ENCODE peak calls at places on chromosomes 4 and X, in eight cellular contexts. W, A, G, Q, D, E, M and S are unnamed samples.
A peak's percentile ranks its signal among the peaks of the same experiment; 100 is the strongest.

GRCh38 chrX:18353931-18354368 is 538 bp downstream of the SCML2 start:
- DNase-seq in W (no peak), A (no peak), G (no peak), Q (no peak), D (no peak), E (no peak), M (no peak), S (no peak)

GRCh38 chr4:173498771-173499170 is 31.3 kb downstream of the HAND2 start:
- DNase-seq in W (no peak), A (no peak), G (no peak), Q (no peak), D (no peak), E (no peak), M (no peak), S (no peak)

GRCh38 chr4:5870220-5870619 is 22.7 kb downstream of the CRMP1 start:
- DNase-seq in W (no peak), A (no peak), G (no peak), Q (no peak), D (no peak), E (no peak), M (no peak), S (no peak)

GRCh38 chr4:149158852-149159251 is 656.8 kb downstream of the IQCM start:
- DNase-seq in W (no peak), A (peak; percentile 14), G (no peak), Q (no peak), D (no peak), E (no peak), M (no peak), S (no peak)

GRCh38 chr4:15002659-15003440 is 569 bp downstream of the CPEB2 start:
- DNase-seq in W (peak; percentile 91), A (peak; percentile 89), G (peak; percentile 78), Q (peak; percentile 94), D (peak; percentile 40), E (peak; percentile 80), M (peak; percentile 90), S (peak; percentile 89)

GRCh38 chr4:8472689-8473197 is 32.2 kb downstream of the TRMT44 start:
- DNase-seq in W (no peak), A (peak; percentile 96), G (no peak), Q (peak; percentile 86), D (no peak), E (peak; percentile 51), M (no peak), S (no peak)

GRCh38 chrX:46759645-46759974 is 692 bp upstream of the SLC9A7 start:
- DNase-seq in W (no peak), A (peak; percentile 5), G (no peak), Q (no peak), D (no peak), E (no peak), M (no peak), S (no peak)

GRCh38 chrX:120769576-120770341 is 105.9 kb downstream of the CT47B1 start:
- DNase-seq in W (no peak), A (peak; percentile 71), G (no peak), Q (no peak), D (no peak), E (no peak), M (no peak), S (no peak)

GRCh38 chr4:89001647-89002518 is 55.1 kb downstream of the FAM13A start:
- DNase-seq in W (no peak), A (peak; percentile 22), G (no peak), Q (no peak), D (no peak), E (no peak), M (no peak), S (no peak)

GRCh38 chr4:36651253-36651652 is 369.8 kb downstream of the DTHD1 start:
- DNase-seq in W (no peak), A (no peak), G (no peak), Q (no peak), D (no peak), E (no peak), M (no peak), S (no peak)

GRCh38 chr4:2741626-2742025 is 14.5 kb downstream of the TNIP2 start:
- DNase-seq in W (no peak), A (no peak), G (no peak), Q (no peak), D (no peak), E (no peak), M (peak; percentile 30), S (no peak)

GRCh38 chrX:48508400-48509244 is at the start of gene PORCN:
- DNase-seq in W (peak; percentile 92), A (peak; percentile 53), G (peak; percentile 79), Q (peak; percentile 91), D (no peak), E (peak; percentile 79), M (peak; percentile 88), S (peak; percentile 95)

GRCh38 chr4:37802068-37802666 is 24.3 kb upstream of the PGM2 start:
- DNase-seq in W (no peak), A (peak; percentile 80), G (no peak), Q (no peak), D (no peak), E (peak; percentile 23), M (peak; percentile 60), S (peak; percentile 44)

GRCh38 chr4:129355529-129355928 is 259.6 kb downstream of the C4orf33 start:
- DNase-seq in W (no peak), A (peak; percentile 33), G (no peak), Q (no peak), D (no peak), E (no peak), M (no peak), S (no peak)

GRCh38 chr4:147735413-147736301 is 3.8 kb downstream of the ARHGAP10 start:
- DNase-seq in W (no peak), A (no peak), G (no peak), Q (no peak), D (no peak), E (no peak), M (no peak), S (no peak)
- H3K4me1 ChIP-seq in W (peaks cover 64% of the 10 kb centered on the region), A (peaks cover 19% of the 10 kb centered on the region), G (no peaks in the 10 kb centered on the region), Q (peaks cover 64% of the 10 kb centered on the region), D (peaks cover 37% of the 10 kb centered on the region), E (peaks cover 23% of the 10 kb centered on the region), M (peaks cover 38% of the 10 kb centered on the region), S (peaks cover 4% of the 10 kb centered on the region)

DNA sequence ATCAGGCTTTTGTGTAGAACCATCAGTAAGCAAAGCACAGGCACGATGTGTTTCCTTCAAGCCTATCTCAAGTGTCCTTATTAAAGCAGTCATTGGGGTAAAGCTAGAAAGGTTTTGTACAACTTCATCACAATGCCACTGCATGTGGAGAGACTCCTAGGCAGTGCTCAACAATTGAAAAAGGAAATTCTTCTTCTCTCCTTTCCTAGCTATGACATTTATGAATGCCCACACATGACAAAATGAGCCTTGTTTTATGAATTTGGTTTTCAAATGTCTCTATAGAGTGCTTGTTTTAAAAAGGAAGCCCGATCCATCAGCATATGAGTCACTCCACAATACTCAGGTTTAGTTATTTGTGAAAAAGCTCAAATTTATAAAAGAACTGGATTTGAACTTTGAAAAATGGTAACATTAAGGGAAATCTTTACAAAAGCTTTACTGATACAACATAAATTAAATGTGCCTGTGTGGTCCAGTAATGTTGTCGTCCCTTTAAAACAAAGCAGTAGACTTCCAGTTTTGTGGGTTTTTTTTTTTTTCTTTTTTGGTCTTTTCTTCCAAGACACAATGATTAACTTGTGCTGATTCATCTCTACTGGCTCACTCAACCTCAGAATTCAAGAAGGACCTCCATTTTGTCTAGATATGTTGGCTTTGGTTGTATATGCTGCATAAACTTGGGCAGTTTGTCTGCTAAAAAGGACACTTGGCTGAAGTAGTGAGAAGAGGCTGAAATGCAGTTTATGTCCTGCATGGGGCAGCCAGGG is 273.8 kb downstream of the GASK1B start:
- DNase-seq in W (no peak), A (no peak), G (no peak), Q (no peak), D (no peak), E (no peak), M (no peak), S (no peak)
- H3K36me3 ChIP-seq in W (no peaks in the 10 kb centered on the region), A (no peaks in the 10 kb centered on the region), G (no peaks in the 10 kb centered on the region), Q (no peaks in the 10 kb centered on the region), D (no peaks in the 10 kb centered on the region), E (no peaks in the 10 kb centered on the region), M (no peaks in the 10 kb centered on the region), S (no peaks in the 10 kb centered on the region)

GRCh38 chr4:124684301-124684700 is 28.2 kb downstream of the ANKRD50 start:
- DNase-seq in W (no peak), A (no peak), G (no peak), Q (no peak), D (no peak), E (no peak), M (no peak), S (no peak)
- H3K4me3 ChIP-seq in W (no peak overlapping the region), A (no peak overlapping the region), G (no peak overlapping the region), Q (no peak overlapping the region), D (no peak overlapping the region), E (no peak overlapping the region), M (no peak overlapping the region), S (no peak overlapping the region)

GRCh38 chr4:160835789-160836188 is 1328.0 kb downstream of the FSTL5 start:
- DNase-seq in W (no peak), A (no peak), G (no peak), Q (no peak), D (no peak), E (no peak), M (no peak), S (peak; percentile 20)
- H3K4me1 ChIP-seq in W (no peaks in the 10 kb centered on the region), A (no peaks in the 10 kb centered on the region), G (no peaks in the 10 kb centered on the region), Q (no peaks in the 10 kb centered on the region), D (no peaks in the 10 kb centered on the region), E (no peaks in the 10 kb centered on the region), M (no peaks in the 10 kb centered on the region), S (no peaks in the 10 kb centered on the region)

DNA sequence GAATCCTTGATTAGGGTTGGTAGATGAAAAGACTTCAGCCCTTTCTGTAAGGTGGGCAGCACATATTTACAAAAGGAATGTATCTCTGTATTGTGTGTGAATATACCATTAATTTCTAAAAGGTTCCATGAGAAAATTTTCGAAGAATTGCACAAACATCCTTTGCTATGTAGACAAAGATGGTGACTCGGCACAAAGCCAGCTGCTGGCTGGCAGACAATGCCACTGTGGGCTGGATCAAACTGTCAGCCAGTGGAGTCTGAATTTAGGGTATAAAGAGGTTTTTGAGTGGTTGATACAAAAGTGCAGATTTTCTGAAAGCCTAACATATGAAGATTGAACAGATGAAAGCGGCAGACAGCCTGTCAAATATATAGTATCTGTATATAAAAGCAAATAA is 5.6 kb upstream of the TXK start:
- DNase-seq in W (no peak), A (peak; percentile 11), G (no peak), Q (no peak), D (no peak), E (no peak), M (no peak), S (no peak)
- H3K36me3 ChIP-seq in W (no peaks in the 10 kb centered on the region), A (no peaks in the 10 kb centered on the region), G (no peaks in the 10 kb centered on the region), Q (no peaks in the 10 kb centered on the region), D (peaks cover 4% of the 10 kb centered on the region), E (peaks cover 13% of the 10 kb centered on the region), M (peaks cover 38% of the 10 kb centered on the region), S (peaks cover 49% of the 10 kb centered on the region)

DNA sequence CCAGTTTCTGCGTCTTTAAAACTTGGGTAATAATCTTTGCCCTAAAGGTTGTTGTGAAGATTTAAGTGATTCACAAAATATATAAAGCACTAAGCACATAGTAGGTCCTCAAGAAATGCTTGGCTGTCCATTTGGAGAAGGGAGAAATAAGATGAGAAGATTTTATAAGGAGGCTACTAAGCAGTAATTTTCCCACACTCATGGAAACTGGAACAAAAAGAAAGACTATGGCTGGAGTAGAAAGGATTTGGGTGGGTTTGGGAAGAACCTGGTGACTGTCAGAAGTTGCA is 47.0 kb downstream of the PRPS1 start:
- DNase-seq in W (no peak), A (no peak), G (no peak), Q (no peak), D (no peak), E (no peak), M (no peak), S (no peak)
- H3K4me3 ChIP-seq in W (peak overlapping the region; percentile 42), A (no peak overlapping the region), G (peak overlapping the region; percentile 42), Q (peak overlapping the region; percentile 40), D (peak overlapping the region; percentile 82), E (peak overlapping the region; percentile 70), M (peak overlapping the region; percentile 55), S (no peak overlapping the region)

GRCh38 chr4:6971536-6972374 is 62.1 kb downstream of the TBC1D14 start:
- DNase-seq in W (no peak), A (no peak), G (peak; percentile 57), Q (no peak), D (no peak), E (no peak), M (no peak), S (no peak)
- H3K4me1 ChIP-seq in W (peaks cover 16% of the 10 kb centered on the region), A (no peaks in the 10 kb centered on the region), G (no peaks in the 10 kb centered on the region), Q (peaks cover 10% of the 10 kb centered on the region), D (peaks cover 3% of the 10 kb centered on the region), E (no peaks in the 10 kb centered on the region), M (peaks cover 11% of the 10 kb centered on the region), S (peaks cover 6% of the 10 kb centered on the region)